ENCODE peak calls at places on chromosome 11, in eight cellular contexts. M, U, J, O, E, W, D and F are unnamed samples.

GRCh38 chr11:65588199-65589054 is 7.2 kb downstream of the KCNK7 start:
- DNase-seq in M (peak; percentile 97), U (no peak), J (peak; percentile 68), O (no peak), E (peak; percentile 75), W (peak; percentile 93), D (peak; percentile 59), F (peak; percentile 87)

GRCh38 chr11:111047376-111047775 is 198.1 kb upstream of the POU2AF2 start:
- DNase-seq in M (no peak), U (no peak), J (no peak), O (no peak), E (no peak), W (no peak), D (no peak), F (no peak)

GRCh38 chr11:45473491-45473890 is 187.3 kb upstream of the SYT13 start:
- DNase-seq in M (no peak), U (no peak), J (no peak), O (no peak), E (no peak), W (no peak), D (no peak), F (no peak)

GRCh38 chr11:36509265-36509664 is 807 bp downstream of the TRAF6 start:
- DNase-seq in M (no peak), U (peak; percentile 7), J (no peak), O (no peak), E (no peak), W (peak; percentile 39), D (no peak), F (peak; percentile 40)

GRCh38 chr11:64863381-64864060 is 14.9 kb downstream of the EHD1 start:
- DNase-seq in M (no peak), U (no peak), J (no peak), O (no peak), E (no peak), W (peak; percentile 11), D (no peak), F (no peak)

GRCh38 chr11:3056296-3057068 is 741 bp downstream of the CARS1 start:
- DNase-seq in M (no peak), U (peak; percentile 39), J (no peak), O (no peak), E (no peak), W (peak; percentile 70), D (no peak), F (no peak)

GRCh38 chr11:58866788-58867187 is 22.3 kb upstream of the GLYATL2 start:
- DNase-seq in M (no peak), U (no peak), J (no peak), O (no peak), E (no peak), W (no peak), D (no peak), F (no peak)

GRCh38 chr11:28836285-28837081 is 728.3 kb downstream of the METTL15 start:
- DNase-seq in M (no peak), U (no peak), J (no peak), O (no peak), E (peak; percentile 34), W (no peak), D (peak; percentile 99), F (no peak)

GRCh38 chr11:88383446-88383845 is 45.9 kb upstream of the CTSC start:
- DNase-seq in M (no peak), U (no peak), J (no peak), O (no peak), E (no peak), W (no peak), D (no peak), F (no peak)

GRCh38 chr11:105211806-105212531 is 72.4 kb upstream of the CARD18 start:
- DNase-seq in M (no peak), U (no peak), J (no peak), O (no peak), E (no peak), W (no peak), D (no peak), F (no peak)

GRCh38 chr11:36409152-36409713 is 100.8 kb downstream of the TRAF6 start:
- DNase-seq in M (no peak), U (no peak), J (no peak), O (no peak), E (no peak), W (peak; percentile 49), D (peak; percentile 83), F (no peak)

GRCh38 chr11:19868871-19869270 is 156.2 kb downstream of the NAV2 start:
- DNase-seq in M (no peak), U (peak; percentile 76), J (no peak), O (no peak), E (no peak), W (no peak), D (no peak), F (no peak)

GRCh38 chr11:73387594-73388021 is 11.4 kb downstream of the RELT start:
- DNase-seq in M (no peak), U (no peak), J (no peak), O (no peak), E (no peak), W (no peak), D (no peak), F (no peak)

GRCh38 chr11:30919389-30920172 is 333.4 kb upstream of the MPPED2 start:
- DNase-seq in M (no peak), U (no peak), J (no peak), O (no peak), E (no peak), W (no peak), D (peak; percentile 1), F (no peak)

GRCh38 chr11:10122337-10123197 is 171.5 kb downstream of the SBF2 start:
- DNase-seq in M (no peak), U (no peak), J (no peak), O (no peak), E (no peak), W (no peak), D (peak; percentile 68), F (no peak)

GRCh38 chr11:3121931-3122774 is 43.0 kb downstream of the OSBPL5 start:
- DNase-seq in M (no peak), U (no peak), J (no peak), O (peak; percentile 29), E (no peak), W (no peak), D (no peak), F (peak; percentile 76)

GRCh38 chr11:11760838-11761237 is 80.9 kb upstream of the USP47 start:
- DNase-seq in M (no peak), U (no peak), J (no peak), O (no peak), E (no peak), W (no peak), D (no peak), F (no peak)

GRCh38 chr11:35617687-35618496 is at the start of gene FJX1:
- DNase-seq in M (peak; percentile 62), U (peak; percentile 14), J (no peak), O (no peak), E (peak; percentile 69), W (peak; percentile 34), D (peak; percentile 92), F (peak; percentile 80)

GRCh38 chr11:12789574-12789973 is 115.4 kb downstream of the TEAD1 start:
- DNase-seq in M (no peak), U (no peak), J (no peak), O (no peak), E (no peak), W (no peak), D (no peak), F (no peak)

GRCh38 chr11:126140932-126141291 is 70.5 kb downstream of the RPUSD4 start:
- DNase-seq in M (no peak), U (peak; percentile 87), J (no peak), O (no peak), E (peak; percentile 41), W (no peak), D (peak; percentile 95), F (peak; percentile 60)

GRCh38 chr11:102553835-102554282 is 23.3 kb upstream of the MMP7 start:
- DNase-seq in M (no peak), U (no peak), J (no peak), O (no peak), E (no peak), W (no peak), D (peak; percentile 36), F (no peak)

GRCh38 chr11:79108851-79109250 is 332.0 kb downstream of the TENM4 start:
- DNase-seq in M (no peak), U (no peak), J (no peak), O (no peak), E (no peak), W (no peak), D (no peak), F (no peak)

GRCh38 chr11:69529001-69529400 is 47.5 kb downstream of the LINC01488 start:
- DNase-seq in M (no peak), U (no peak), J (no peak), O (no peak), E (no peak), W (no peak), D (no peak), F (no peak)

GRCh38 chr11:70073881-70074371 is 4.2 kb upstream of the ANO1 start:
- DNase-seq in M (no peak), U (no peak), J (no peak), O (no peak), E (no peak), W (peak; percentile 48), D (no peak), F (no peak)